ENCODE peak calls at places on chromosomes 1 and 21, in seven cellular contexts. One of them, this sample, is unnamed.

GRCh38 chr1:10651377-10651776 is 145.1 kb downstream of the CASZ1 start:
- DNase-seq in fibroblast of the aortic adventitia: no peak
- DNase-seq in activated T-cell treated with anti-CD3 and anti-CD28 coated beads for 1 hour: no peak
- DNase-seq in fibroblast of pulmonary artery: no peak
- DNase-seq in stimulated activated effector memory CD8-positive, alpha-beta T cell treated with anti-CD3 and anti-CD28 coated beads, Interleukin-12 subunit alpha, Interleukin-12 subunit beta, amount 100 ng/mL, for 72 hours: no peak
- DNase-seq in activated naive CD4-positive, alpha-beta T cell: no peak
- DNase-seq in nephron progenitor cell: peak
- DNase-seq in this sample: no peak

GRCh38 chr1:87706198-87706597 is 377.5 kb downstream of the LMO4 start:
- DNase-seq in fibroblast of the aortic adventitia: peak
- DNase-seq in activated T-cell treated with anti-CD3 and anti-CD28 coated beads for 1 hour: no peak
- DNase-seq in fibroblast of pulmonary artery: peak
- DNase-seq in stimulated activated effector memory CD8-positive, alpha-beta T cell treated with anti-CD3 and anti-CD28 coated beads, Interleukin-12 subunit alpha, Interleukin-12 subunit beta, amount 100 ng/mL, for 72 hours: no peak
- DNase-seq in activated naive CD4-positive, alpha-beta T cell: no peak
- DNase-seq in nephron progenitor cell: no peak
- DNase-seq in this sample: peak

GRCh38 chr1:209675567-209676154 is 449 bp downstream of the G0S2 start:
- DNase-seq in fibroblast of the aortic adventitia: peak
- DNase-seq in activated T-cell treated with anti-CD3 and anti-CD28 coated beads for 1 hour: no peak
- DNase-seq in fibroblast of pulmonary artery: no peak
- DNase-seq in stimulated activated effector memory CD8-positive, alpha-beta T cell treated with anti-CD3 and anti-CD28 coated beads, Interleukin-12 subunit alpha, Interleukin-12 subunit beta, amount 100 ng/mL, for 72 hours: no peak
- DNase-seq in activated naive CD4-positive, alpha-beta T cell: no peak
- DNase-seq in nephron progenitor cell: peak
- DNase-seq in this sample: peak

GRCh38 chr1:157580179-157580827 is 17.6 kb downstream of the FCRL4 start:
- DNase-seq in fibroblast of the aortic adventitia: peak
- DNase-seq in activated T-cell treated with anti-CD3 and anti-CD28 coated beads for 1 hour: no peak
- DNase-seq in fibroblast of pulmonary artery: peak
- DNase-seq in stimulated activated effector memory CD8-positive, alpha-beta T cell treated with anti-CD3 and anti-CD28 coated beads, Interleukin-12 subunit alpha, Interleukin-12 subunit beta, amount 100 ng/mL, for 72 hours: no peak
- DNase-seq in activated naive CD4-positive, alpha-beta T cell: no peak
- DNase-seq in nephron progenitor cell: peak
- DNase-seq in this sample: peak

GRCh38 chr1:45803299-45803780 is at the start of gene MAST2:
- DNase-seq in fibroblast of the aortic adventitia: peak
- DNase-seq in activated T-cell treated with anti-CD3 and anti-CD28 coated beads for 1 hour: peak
- DNase-seq in fibroblast of pulmonary artery: peak
- DNase-seq in stimulated activated effector memory CD8-positive, alpha-beta T cell treated with anti-CD3 and anti-CD28 coated beads, Interleukin-12 subunit alpha, Interleukin-12 subunit beta, amount 100 ng/mL, for 72 hours: peak
- DNase-seq in activated naive CD4-positive, alpha-beta T cell: peak
- DNase-seq in nephron progenitor cell: peak
- DNase-seq in this sample: peak

GRCh38 chr1:208997726-208998312 is 585.7 kb upstream of the CAMK1G start:
- DNase-seq in fibroblast of the aortic adventitia: peak
- DNase-seq in activated T-cell treated with anti-CD3 and anti-CD28 coated beads for 1 hour: no peak
- DNase-seq in fibroblast of pulmonary artery: peak
- DNase-seq in stimulated activated effector memory CD8-positive, alpha-beta T cell treated with anti-CD3 and anti-CD28 coated beads, Interleukin-12 subunit alpha, Interleukin-12 subunit beta, amount 100 ng/mL, for 72 hours: no peak
- DNase-seq in activated naive CD4-positive, alpha-beta T cell: no peak
- DNase-seq in nephron progenitor cell: no peak
- DNase-seq in this sample: peak

GRCh38 chr1:11680270-11681070 is 478 bp downstream of the MAD2L2 start:
- DNase-seq in fibroblast of the aortic adventitia: peak
- DNase-seq in activated T-cell treated with anti-CD3 and anti-CD28 coated beads for 1 hour: no peak
- DNase-seq in fibroblast of pulmonary artery: no peak
- DNase-seq in stimulated activated effector memory CD8-positive, alpha-beta T cell treated with anti-CD3 and anti-CD28 coated beads, Interleukin-12 subunit alpha, Interleukin-12 subunit beta, amount 100 ng/mL, for 72 hours: no peak
- DNase-seq in activated naive CD4-positive, alpha-beta T cell: no peak
- DNase-seq in nephron progenitor cell: no peak
- DNase-seq in this sample: no peak

GRCh38 chr1:214537219-214537618 is 14.2 kb downstream of the PTPN14 start:
- DNase-seq in fibroblast of the aortic adventitia: no peak
- DNase-seq in activated T-cell treated with anti-CD3 and anti-CD28 coated beads for 1 hour: no peak
- DNase-seq in fibroblast of pulmonary artery: peak
- DNase-seq in stimulated activated effector memory CD8-positive, alpha-beta T cell treated with anti-CD3 and anti-CD28 coated beads, Interleukin-12 subunit alpha, Interleukin-12 subunit beta, amount 100 ng/mL, for 72 hours: no peak
- DNase-seq in activated naive CD4-positive, alpha-beta T cell: no peak
- DNase-seq in nephron progenitor cell: no peak
- DNase-seq in this sample: no peak

GRCh38 chr21:33089439-33089838 is 19.5 kb downstream of the OLIG1 start:
- DNase-seq in fibroblast of the aortic adventitia: no peak
- DNase-seq in activated T-cell treated with anti-CD3 and anti-CD28 coated beads for 1 hour: no peak
- DNase-seq in fibroblast of pulmonary artery: no peak
- DNase-seq in stimulated activated effector memory CD8-positive, alpha-beta T cell treated with anti-CD3 and anti-CD28 coated beads, Interleukin-12 subunit alpha, Interleukin-12 subunit beta, amount 100 ng/mL, for 72 hours: no peak
- DNase-seq in activated naive CD4-positive, alpha-beta T cell: no peak
- DNase-seq in nephron progenitor cell: no peak
- DNase-seq in this sample: no peak

GRCh38 chr1:221993444-221993948 is 251.6 kb upstream of the DUSP10 start:
- DNase-seq in fibroblast of the aortic adventitia: no peak
- DNase-seq in activated T-cell treated with anti-CD3 and anti-CD28 coated beads for 1 hour: no peak
- DNase-seq in fibroblast of pulmonary artery: no peak
- DNase-seq in stimulated activated effector memory CD8-positive, alpha-beta T cell treated with anti-CD3 and anti-CD28 coated beads, Interleukin-12 subunit alpha, Interleukin-12 subunit beta, amount 100 ng/mL, for 72 hours: no peak
- DNase-seq in activated naive CD4-positive, alpha-beta T cell: no peak
- DNase-seq in nephron progenitor cell: no peak
- DNase-seq in this sample: no peak

GRCh38 chr1:167770127-167770526 is 48.3 kb downstream of the MPZL1 start:
- DNase-seq in fibroblast of the aortic adventitia: no peak
- DNase-seq in activated T-cell treated with anti-CD3 and anti-CD28 coated beads for 1 hour: no peak
- DNase-seq in fibroblast of pulmonary artery: no peak
- DNase-seq in stimulated activated effector memory CD8-positive, alpha-beta T cell treated with anti-CD3 and anti-CD28 coated beads, Interleukin-12 subunit alpha, Interleukin-12 subunit beta, amount 100 ng/mL, for 72 hours: no peak
- DNase-seq in activated naive CD4-positive, alpha-beta T cell: no peak
- DNase-seq in nephron progenitor cell: no peak
- DNase-seq in this sample: no peak

GRCh38 chr21:37563641-37564340 is 197.2 kb downstream of the DYRK1A start:
- DNase-seq in fibroblast of the aortic adventitia: peak
- DNase-seq in activated T-cell treated with anti-CD3 and anti-CD28 coated beads for 1 hour: peak
- DNase-seq in fibroblast of pulmonary artery: peak
- DNase-seq in stimulated activated effector memory CD8-positive, alpha-beta T cell treated with anti-CD3 and anti-CD28 coated beads, Interleukin-12 subunit alpha, Interleukin-12 subunit beta, amount 100 ng/mL, for 72 hours: peak
- DNase-seq in activated naive CD4-positive, alpha-beta T cell: peak
- DNase-seq in nephron progenitor cell: no peak
- DNase-seq in this sample: peak

GRCh38 chr1:29823536-29823935 is 587.2 kb downstream of the PTPRU start:
- DNase-seq in fibroblast of the aortic adventitia: no peak
- DNase-seq in activated T-cell treated with anti-CD3 and anti-CD28 coated beads for 1 hour: no peak
- DNase-seq in fibroblast of pulmonary artery: no peak
- DNase-seq in stimulated activated effector memory CD8-positive, alpha-beta T cell treated with anti-CD3 and anti-CD28 coated beads, Interleukin-12 subunit alpha, Interleukin-12 subunit beta, amount 100 ng/mL, for 72 hours: no peak
- DNase-seq in activated naive CD4-positive, alpha-beta T cell: no peak
- DNase-seq in nephron progenitor cell: no peak
- DNase-seq in this sample: no peak

GRCh38 chr1:177181280-177181630 is 10.5 kb downstream of the BRINP2 start:
- DNase-seq in fibroblast of the aortic adventitia: no peak
- DNase-seq in activated T-cell treated with anti-CD3 and anti-CD28 coated beads for 1 hour: no peak
- DNase-seq in fibroblast of pulmonary artery: no peak
- DNase-seq in stimulated activated effector memory CD8-positive, alpha-beta T cell treated with anti-CD3 and anti-CD28 coated beads, Interleukin-12 subunit alpha, Interleukin-12 subunit beta, amount 100 ng/mL, for 72 hours: no peak
- DNase-seq in activated naive CD4-positive, alpha-beta T cell: no peak
- DNase-seq in nephron progenitor cell: no peak
- DNase-seq in this sample: peak

GRCh38 chr1:50975436-50975835 is 5.4 kb downstream of the CDKN2C start:
- DNase-seq in fibroblast of the aortic adventitia: peak
- DNase-seq in activated T-cell treated with anti-CD3 and anti-CD28 coated beads for 1 hour: no peak
- DNase-seq in fibroblast of pulmonary artery: no peak
- DNase-seq in stimulated activated effector memory CD8-positive, alpha-beta T cell treated with anti-CD3 and anti-CD28 coated beads, Interleukin-12 subunit alpha, Interleukin-12 subunit beta, amount 100 ng/mL, for 72 hours: no peak
- DNase-seq in activated naive CD4-positive, alpha-beta T cell: no peak
- DNase-seq in nephron progenitor cell: no peak
- DNase-seq in this sample: no peak

GRCh38 chr1:219676012-219676770 is 63.3 kb upstream of the ZC3H11B start:
- DNase-seq in fibroblast of the aortic adventitia: peak
- DNase-seq in activated T-cell treated with anti-CD3 and anti-CD28 coated beads for 1 hour: no peak
- DNase-seq in fibroblast of pulmonary artery: peak
- DNase-seq in stimulated activated effector memory CD8-positive, alpha-beta T cell treated with anti-CD3 and anti-CD28 coated beads, Interleukin-12 subunit alpha, Interleukin-12 subunit beta, amount 100 ng/mL, for 72 hours: no peak
- DNase-seq in activated naive CD4-positive, alpha-beta T cell: no peak
- DNase-seq in nephron progenitor cell: no peak
- DNase-seq in this sample: no peak

GRCh38 chr1:223556414-223557124 is 108.9 kb downstream of the CAPN8 start:
- DNase-seq in fibroblast of the aortic adventitia: peak
- DNase-seq in activated T-cell treated with anti-CD3 and anti-CD28 coated beads for 1 hour: no peak
- DNase-seq in fibroblast of pulmonary artery: peak
- DNase-seq in stimulated activated effector memory CD8-positive, alpha-beta T cell treated with anti-CD3 and anti-CD28 coated beads, Interleukin-12 subunit alpha, Interleukin-12 subunit beta, amount 100 ng/mL, for 72 hours: peak
- DNase-seq in activated naive CD4-positive, alpha-beta T cell: no peak
- DNase-seq in nephron progenitor cell: peak
- DNase-seq in this sample: peak

GRCh38 chr1:905071-905749 is 18.5 kb upstream of the SAMD11 start:
- DNase-seq in fibroblast of the aortic adventitia: no peak
- DNase-seq in activated T-cell treated with anti-CD3 and anti-CD28 coated beads for 1 hour: no peak
- DNase-seq in fibroblast of pulmonary artery: peak
- DNase-seq in stimulated activated effector memory CD8-positive, alpha-beta T cell treated with anti-CD3 and anti-CD28 coated beads, Interleukin-12 subunit alpha, Interleukin-12 subunit beta, amount 100 ng/mL, for 72 hours: no peak
- DNase-seq in activated naive CD4-positive, alpha-beta T cell: peak
- DNase-seq in nephron progenitor cell: peak
- DNase-seq in this sample: no peak